ENCODE peak calls at places on chromosome 15, in seven cellular contexts. X, N, M, U, V, O and K are unnamed samples.

GRCh38 chr15:91238664-91239428 is 138.8 kb downstream of the SV2B start:
- DNase-seq in X (no peak), N (no peak), M (no peak), U (no peak), V (no peak), O (no peak), K (no peak)

GRCh38 chr15:56035166-56035565 is 41.8 kb upstream of the NEDD4 start:
- DNase-seq in X (no peak), N (no peak), M (no peak), U (no peak), V (no peak), O (no peak), K (no peak)

GRCh38 chr15:60021589-60022378 is 17.7 kb downstream of the FOXB1 start:
- DNase-seq in X (no peak), N (no peak), M (no peak), U (no peak), V (no peak), O (no peak), K (no peak)

GRCh38 chr15:85036716-85037115 is 55.1 kb downstream of the PDE8A start:
- DNase-seq in X (no peak), N (no peak), M (no peak), U (no peak), V (no peak), O (no peak), K (no peak)

GRCh38 chr15:81820236-81820635 is 225.6 kb downstream of the MEX3B start:
- DNase-seq in X (no peak), N (no peak), M (no peak), U (no peak), V (no peak), O (no peak), K (no peak)

GRCh38 chr15:79523266-79523665 is 91.1 kb downstream of the MINAR1 start:
- DNase-seq in X (no peak), N (no peak), M (no peak), U (peak; percentile 26), V (no peak), O (no peak), K (no peak)

GRCh38 chr15:53208759-53209158 is 418.6 kb upstream of the ONECUT1 start:
- DNase-seq in X (no peak), N (no peak), M (no peak), U (no peak), V (no peak), O (no peak), K (no peak)

GRCh38 chr15:57190208-57190607 is 186.1 kb upstream of the CGNL1 start:
- DNase-seq in X (no peak), N (no peak), M (no peak), U (no peak), V (no peak), O (no peak), K (no peak)

GRCh38 chr15:40303576-40303975 is 4.2 kb downstream of the PLCB2 start:
- DNase-seq in X (no peak), N (no peak), M (peak; percentile 54), U (no peak), V (no peak), O (no peak), K (no peak)

GRCh38 chr15:63258658-63259057 is 18.7 kb upstream of the APH1B start:
- DNase-seq in X (no peak), N (no peak), M (no peak), U (no peak), V (no peak), O (no peak), K (no peak)

GRCh38 chr15:40772014-40772413 is 2.2 kb downstream of the C15orf62 start:
- DNase-seq in X (no peak), N (no peak), M (no peak), U (no peak), V (no peak), O (no peak), K (no peak)

GRCh38 chr15:83114305-83114704 is 6.9 kb downstream of the TM6SF1 start:
- DNase-seq in X (no peak), N (no peak), M (no peak), U (no peak), V (no peak), O (no peak), K (no peak)

GRCh38 chr15:55334997-55335396 is 16.0 kb downstream of the PIGB start:
- DNase-seq in X (no peak), N (no peak), M (no peak), U (no peak), V (peak; percentile 35), O (no peak), K (no peak)

GRCh38 chr15:31758126-31758525 is 272.2 kb upstream of the CHRNA7 start:
- DNase-seq in X (no peak), N (no peak), M (peak; percentile 86), U (peak; percentile 0), V (peak; percentile 35), O (peak; percentile 15), K (peak; percentile 26)

GRCh38 chr15:55108858-55109518 is 87.8 kb downstream of the RSL24D1 start:
- DNase-seq in X (peak; percentile 53), N (no peak), M (no peak), U (peak; percentile 25), V (peak; percentile 65), O (peak; percentile 25), K (peak; percentile 41)

GRCh38 chr15:56227780-56228179 is 15.9 kb downstream of the RFX7 start:
- DNase-seq in X (no peak), N (no peak), M (no peak), U (no peak), V (no peak), O (no peak), K (no peak)

GRCh38 chr15:51234181-51234927 is 104.0 kb downstream of the CYP19A1 start:
- DNase-seq in X (no peak), N (no peak), M (no peak), U (no peak), V (no peak), O (no peak), K (no peak)

GRCh38 chr15:25170113-25170731 is 215.4 kb downstream of the SNRPN start:
- DNase-seq in X (no peak), N (no peak), M (peak; percentile 59), U (no peak), V (no peak), O (no peak), K (no peak)

GRCh38 chr15:99729920-99730319 is 3.3 kb downstream of the LYSMD4 start:
- DNase-seq in X (peak; percentile 59), N (peak; percentile 59), M (no peak), U (peak; percentile 66), V (peak; percentile 68), O (peak; percentile 19), K (no peak)

GRCh38 chr15:101138913-101139880 is 112.7 kb downstream of the CHSY1 start:
- DNase-seq in X (no peak), N (no peak), M (no peak), U (peak; percentile 66), V (no peak), O (peak; percentile 79), K (no peak)

GRCh38 chr15:60179786-60180391 is 175.8 kb downstream of the FOXB1 start:
- DNase-seq in X (peak; percentile 36), N (no peak), M (no peak), U (peak; percentile 54), V (peak; percentile 76), O (peak; percentile 41), K (no peak)

GRCh38 chr15:51403072-51403878 is 61.8 kb downstream of the GLDN start:
- DNase-seq in X (peak; percentile 50), N (no peak), M (no peak), U (peak; percentile 46), V (peak; percentile 69), O (peak; percentile 24), K (peak; percentile 11)

GRCh38 chr15:90035835-90036220 is 34.7 kb downstream of the ZNF710 start:
- DNase-seq in X (no peak), N (no peak), M (peak; percentile 44), U (no peak), V (no peak), O (no peak), K (peak; percentile 87)

GRCh38 chr15:100922192-100923040 is 3.3 kb downstream of the LRRK1 start:
- DNase-seq in X (no peak), N (no peak), M (no peak), U (no peak), V (no peak), O (no peak), K (no peak)

GRCh38 chr15:60720084-60720483 is 241.1 kb upstream of the ICE2 start:
- DNase-seq in X (no peak), N (no peak), M (no peak), U (no peak), V (no peak), O (no peak), K (no peak)

GRCh38 chr15:70245932-70246622 is 148.4 kb upstream of the TLE3 start:
- DNase-seq in X (peak; percentile 39), N (no peak), M (peak; percentile 83), U (peak; percentile 77), V (peak; percentile 23), O (peak; percentile 44), K (peak; percentile 87)

GRCh38 chr15:71051539-71051938 is 63.7 kb upstream of the THSD4 start:
- DNase-seq in X (no peak), N (no peak), M (no peak), U (peak; percentile 94), V (peak; percentile 90), O (no peak), K (no peak)

GRCh38 chr15:58438956-58439355 is 7.2 kb downstream of the LIPC start:
- DNase-seq in X (peak; percentile 23), N (no peak), M (no peak), U (peak; percentile 73), V (peak; percentile 72), O (peak; percentile 55), K (no peak)

GRCh38 chr15:80695911-80696651 is 971 bp downstream of the ABHD17C start:
- DNase-seq in X (peak; percentile 53), N (peak; percentile 28), M (no peak), U (peak; percentile 45), V (no peak), O (peak; percentile 27), K (no peak)